ENCODE peak calls at places on chromosome 15, in six cellular contexts. L is SK-N-SH, F is K562, C is GM12878, U is HepG2, S is H1. Q is an unnamed sample.
A peak's percentile ranks its signal among the peaks of the same experiment; 100 is the strongest.

GRCh38 chr15:88982304-88982945 is 69.2 kb upstream of the MFGE8 start:
- DNase-seq in L (peak; percentile 44), F (no peak), C (peak; percentile 83), U (no peak), S (no peak), Q (no peak)

GRCh38 chr15:74873756-74874424 is 725 bp upstream of the SCAMP2 start:
- DNase-seq in L (peak; percentile 54), F (peak; percentile 48), C (no peak), U (peak; percentile 34), S (no peak), Q (no peak)

GRCh38 chr15:79844221-79844620 is 52.6 kb downstream of the MTHFS start:
- DNase-seq in L (no peak), F (no peak), C (no peak), U (no peak), S (no peak), Q (no peak)

GRCh38 chr15:24748812-24749439 is 73.4 kb downstream of the NPAP1 start:
- DNase-seq in L (no peak), F (no peak), C (no peak), U (no peak), S (no peak), Q (no peak)

GRCh38 chr15:75212200-75212858 is 10.6 kb downstream of the C15orf39 start:
- DNase-seq in L (no peak), F (no peak), C (no peak), U (no peak), S (no peak), Q (no peak)

GRCh38 chr15:51405646-51406194 is 64.3 kb downstream of the GLDN start:
- DNase-seq in L (no peak), F (no peak), C (no peak), U (no peak), S (no peak), Q (no peak)

GRCh38 chr15:60708684-60709083 is 229.7 kb upstream of the ICE2 start:
- DNase-seq in L (no peak), F (no peak), C (no peak), U (no peak), S (no peak), Q (no peak)

GRCh38 chr15:89469331-89470107 is 26.9 kb downstream of the RHCG start:
- DNase-seq in L (no peak), F (no peak), C (no peak), U (no peak), S (no peak), Q (no peak)

GRCh38 chr15:31434418-31435255 is 108.0 kb downstream of the KLF13 start:
- DNase-seq in L (no peak), F (peak; percentile 18), C (peak; percentile 69), U (no peak), S (no peak), Q (no peak)

GRCh38 chr15:80404057-80404718 is at the start of gene ARNT2:
- DNase-seq in L (peak; percentile 91), F (no peak), C (no peak), U (no peak), S (no peak), Q (no peak)

GRCh38 chr15:27820232-27820631 is 278.9 kb downstream of the OCA2 start:
- DNase-seq in L (no peak), F (no peak), C (no peak), U (no peak), S (no peak), Q (no peak)

GRCh38 chr15:76376029-76376428 is 39.5 kb downstream of the ISL2 start:
- DNase-seq in L (no peak), F (no peak), C (no peak), U (no peak), S (peak; percentile 7), Q (no peak)

GRCh38 chr15:80584561-80584964 is 110.5 kb upstream of the ABHD17C start:
- DNase-seq in L (no peak), F (no peak), C (no peak), U (peak; percentile 27), S (no peak), Q (no peak)

GRCh38 chr15:91891788-91892187 is 38.3 kb downstream of the SLCO3A1 start:
- DNase-seq in L (no peak), F (no peak), C (no peak), U (no peak), S (no peak), Q (no peak)

GRCh38 chr15:63870043-63870394 is 36.3 kb upstream of the HERC1 start:
- DNase-seq in L (no peak), F (no peak), C (no peak), U (no peak), S (no peak), Q (no peak)

GRCh38 chr15:38252481-38253311 is at the start of gene SPRED1:
- DNase-seq in L (peak; percentile 76), F (peak; percentile 39), C (no peak), U (peak; percentile 14), S (no peak), Q (no peak)

GRCh38 chr15:85584791-85585360 is 204.5 kb downstream of the AKAP13 start:
- DNase-seq in L (no peak), F (no peak), C (peak; percentile 30), U (no peak), S (no peak), Q (no peak)

GRCh38 chr15:89767411-89767915 is 8.7 kb upstream of the MESP2 start:
- DNase-seq in L (no peak), F (no peak), C (no peak), U (no peak), S (no peak), Q (no peak)

GRCh38 chr15:89330119-89330518 is 4.5 kb downstream of the POLG start:
- DNase-seq in L (no peak), F (no peak), C (no peak), U (no peak), S (no peak), Q (no peak)

GRCh38 chr15:65411470-65412071 is 11.2 kb downstream of the IGDCC4 start:
- DNase-seq in L (no peak), F (no peak), C (no peak), U (no peak), S (no peak), Q (no peak)

GRCh38 chr15:62035256-62035908 is 24.9 kb downstream of the VPS13C start:
- DNase-seq in L (no peak), F (no peak), C (no peak), U (no peak), S (no peak), Q (no peak)

GRCh38 chr15:57358611-57359010 is 17.7 kb upstream of the CGNL1 start:
- DNase-seq in L (no peak), F (no peak), C (no peak), U (no peak), S (no peak), Q (no peak)

GRCh38 chr15:47862402-47862801 is 145.1 kb downstream of the SEMA6D start:
- DNase-seq in L (no peak), F (no peak), C (peak; percentile 21), U (no peak), S (no peak), Q (no peak)

GRCh38 chr15:89823836-89824606 is 9.4 kb upstream of the ANPEP start:
- DNase-seq in L (peak; percentile 18), F (no peak), C (no peak), U (no peak), S (no peak), Q (no peak)

GRCh38 chr15:88897456-88898194 is 2.3 kb upstream of the HAPLN3 start:
- DNase-seq in L (peak; percentile 88), F (peak; percentile 83), C (no peak), U (peak; percentile 41), S (no peak), Q (no peak)

GRCh38 chr15:53580371-53580770 is 179.1 kb downstream of the WDR72 start:
- DNase-seq in L (no peak), F (no peak), C (no peak), U (no peak), S (no peak), Q (no peak)

DNA sequence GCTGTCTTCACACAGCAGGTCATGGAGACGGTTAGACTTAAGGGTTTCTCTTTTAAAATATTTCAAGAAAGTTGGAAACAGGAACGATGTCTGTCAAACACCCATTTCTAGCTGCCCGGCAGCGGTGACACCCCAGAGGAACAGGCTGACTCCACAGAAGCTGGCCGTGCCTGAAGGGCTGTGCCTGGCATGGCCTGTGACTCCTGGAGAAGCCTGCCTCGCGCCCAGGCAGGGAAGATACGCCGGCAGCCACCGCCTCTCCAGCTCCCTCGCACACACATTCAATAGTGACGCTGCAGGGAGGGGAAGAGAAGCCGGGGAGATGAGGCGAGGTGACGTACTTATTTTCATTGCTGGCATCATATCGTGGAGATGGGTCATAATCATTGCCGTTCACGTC is 59.9 kb downstream of the PCSK6 start:
- DNase-seq in L (no peak), F (no peak), C (no peak), U (no peak), S (no peak), Q (no peak)
- H2AFZ ChIP-seq in L (no peak overlapping the region), F (no peak overlapping the region), C (no peak overlapping the region), U (no peak overlapping the region), S (no peak overlapping the region), Q (no peak overlapping the region)

GRCh38 chr15:39432935-39433334 is 147.9 kb upstream of the THBS1 start:
- DNase-seq in L (no peak), F (no peak), C (no peak), U (no peak), S (no peak), Q (no peak)
- TF ChIP-seq SIN3A in L (no peak), F (no peak), C (no peak), U (no peak), S (no peak), Q (no peak)

GRCh38 chr15:59394166-59394661 is 21.5 kb upstream of the MYO1E start:
- DNase-seq in L (no peak), F (no peak), C (no peak), U (no peak), S (no peak), Q (no peak)
- H2AFZ ChIP-seq in L (no peak overlapping the region), F (no peak overlapping the region), C (no peak overlapping the region), U (no peak overlapping the region), S (no peak overlapping the region), Q (no peak overlapping the region)

GRCh38 chr15:70486451-70487379 is 276.6 kb downstream of the UACA start:
- DNase-seq in L (no peak), F (no peak), C (peak; percentile 91), U (no peak), S (no peak), Q (no peak)
- TF ChIP-seq SIN3A in L (no peak), F (no peak), C (no peak), U (no peak), S (no peak), Q (no peak)

GRCh38 chr15:99155961-99156443 is 51.1 kb downstream of the SYNM start:
- DNase-seq in L (no peak), F (no peak), C (no peak), U (peak; percentile 58), S (no peak), Q (no peak)
- H2AFZ ChIP-seq in L (no peak overlapping the region), F (peak overlapping the region; percentile 71), C (no peak overlapping the region), U (no peak overlapping the region), S (no peak overlapping the region), Q (no peak overlapping the region)

GRCh38 chr15:100601628-100602063 is 338 bp downstream of the LINS1 start:
- DNase-seq in L (no peak), F (no peak), C (no peak), U (no peak), S (no peak), Q (no peak)
- TF ChIP-seq SIN3A in L (no peak), F (no peak), C (no peak), U (no peak), S (no peak), Q (peak; percentile 38)

GRCh38 chr15:41492597-41493204 is 973 bp upstream of the ITPKA start:
- DNase-seq in L (peak; percentile 45), F (peak; percentile 55), C (no peak), U (no peak), S (no peak), Q (no peak)
- H2AFZ ChIP-seq in L (peak overlapping the region; percentile 89), F (peak overlapping the region; percentile 82), C (peak overlapping the region; percentile 78), U (peak overlapping the region; percentile 8), S (peak overlapping the region; percentile 59), Q (peak overlapping the region; percentile 5)

Q was measured in HCT116.